ENCODE peak calls at places on chromosome 5, in seven cellular contexts. J, P, D, C, V, M and H are unnamed samples.

GRCh38 chr5:123874600-123875201 is 362.7 kb downstream of the CSNK1G3 start:
- DNase-seq in V (no peak), D (peak), J (no peak), M (no peak), C (no peak), P (peak), H (peak)

GRCh38 chr5:137470111-137470920 is 28.8 kb downstream of the SPOCK1 start:
- DNase-seq in D (no peak), C (no peak), P (peak), J (no peak), V (no peak), M (peak), H (peak)

GRCh38 chr5:71807909-71808308 is 88.8 kb downstream of the CARTPT start:
- DNase-seq in P (no peak), V (no peak), M (no peak), D (no peak), J (no peak), C (no peak), H (no peak)

GRCh38 chr5:34977934-34978616 is 48.7 kb downstream of the DNAJC21 start:
- DNase-seq in D (no peak), V (no peak), P (no peak), M (no peak), C (no peak), J (no peak), H (no peak)

GRCh38 chr5:88144219-88145040 is 124.2 kb downstream of the TMEM161B start:
- DNase-seq in P (no peak), V (no peak), C (no peak), D (peak), M (no peak), J (no peak), H (no peak)

GRCh38 chr5:172530406-172530805 is 76.1 kb upstream of the SH3PXD2B start:
- DNase-seq in C (no peak), J (no peak), M (no peak), P (no peak), V (no peak), D (no peak), H (no peak)

GRCh38 chr5:37182667-37183066 is 66.5 kb downstream of the CPLANE1 start:
- DNase-seq in D (no peak), C (no peak), J (no peak), V (no peak), P (no peak), M (no peak), H (no peak)

GRCh38 chr5:159392881-159393280 is 62.6 kb upstream of the IL12B start:
- DNase-seq in C (no peak), D (no peak), V (no peak), M (no peak), J (no peak), P (no peak), H (no peak)

GRCh38 chr5:156593546-156593945 is 256.5 kb upstream of the PPP1R2B start:
- DNase-seq in C (no peak), M (no peak), D (no peak), V (no peak), J (no peak), P (no peak), H (no peak)

GRCh38 chr5:172479034-172479783 is 24.9 kb upstream of the SH3PXD2B start:
- DNase-seq in D (peak), M (peak), V (peak), C (no peak), P (peak), J (peak), H (peak)

GRCh38 chr5:170501931-170502330 is 1.9 kb upstream of the KCNIP1 start:
- DNase-seq in C (no peak), V (no peak), D (no peak), M (no peak), P (no peak), J (no peak), H (no peak)

GRCh38 chr5:16564468-16564867 is 52.3 kb downstream of the RETREG1 start:
- DNase-seq in C (no peak), J (no peak), V (no peak), M (no peak), D (no peak), P (no peak), H (no peak)

GRCh38 chr5:55620781-55621180 is 86.0 kb upstream of the PLPP1 start:
- DNase-seq in P (no peak), D (no peak), M (no peak), C (no peak), V (no peak), J (no peak), H (no peak)

GRCh38 chr5:95617057-95617456 is 2.8 kb upstream of the GPR150 start:
- DNase-seq in D (no peak), C (no peak), P (no peak), J (no peak), M (no peak), V (no peak), H (no peak)

GRCh38 chr5:113091622-113092021 is 115.0 kb downstream of the DCP2 start:
- DNase-seq in V (no peak), D (no peak), M (no peak), C (no peak), J (no peak), P (no peak), H (no peak)

GRCh38 chr5:113089653-113090335 is 113.2 kb downstream of the DCP2 start:
- DNase-seq in V (no peak), P (no peak), C (no peak), J (no peak), D (no peak), M (no peak), H (peak)

GRCh38 chr5:113087994-113088519 is 111.5 kb downstream of the DCP2 start:
- DNase-seq in M (no peak), P (no peak), C (no peak), D (no peak), J (no peak), V (no peak), H (no peak)

GRCh38 chr5:113092683-113093082 is 116.1 kb downstream of the DCP2 start:
- DNase-seq in V (no peak), J (no peak), C (no peak), P (no peak), D (no peak), M (peak), H (no peak)

DNA sequence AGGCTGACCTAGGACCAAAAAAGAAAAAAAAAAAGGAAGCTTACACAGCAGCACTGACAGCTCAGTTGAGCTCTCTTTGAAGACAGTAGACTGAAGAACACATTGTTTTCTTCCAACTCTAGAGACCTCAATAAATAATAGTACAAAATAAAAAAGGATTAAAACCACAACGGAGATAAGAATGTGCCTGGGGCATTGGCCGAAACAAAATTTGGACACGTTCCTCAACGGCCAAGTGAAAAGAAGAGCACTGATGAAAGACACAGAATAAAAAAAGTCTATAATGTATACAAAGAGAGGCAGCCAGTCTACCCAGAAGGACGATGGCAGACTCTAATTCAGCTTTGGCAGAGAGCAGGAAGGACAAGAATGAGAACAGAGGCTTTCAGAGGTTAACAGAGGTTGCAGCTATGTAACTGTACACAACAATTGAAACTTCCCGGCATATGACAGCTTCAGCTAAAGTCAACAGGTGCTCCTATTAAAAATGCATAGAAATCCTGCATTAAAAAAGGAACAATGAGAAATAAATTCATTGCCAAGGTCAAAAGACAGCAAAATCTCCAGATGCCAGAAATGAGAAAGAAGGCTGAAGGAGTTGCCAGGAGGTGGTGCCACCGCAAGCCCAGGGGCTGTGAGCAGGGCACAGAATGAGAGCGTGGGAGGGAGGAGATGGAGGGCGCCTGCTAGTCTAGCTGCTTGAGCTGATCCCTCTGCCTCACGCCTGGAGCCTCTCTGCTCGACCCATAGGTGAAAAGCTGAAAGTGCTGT is 113.9 kb downstream of the DCP2 start:
- DNase-seq in M (no peak), P (no peak), D (no peak), J (no peak), C (no peak), V (no peak), H (no peak)
- TF ChIP-seq CTCF in M (no peak), P (no peak), D (no peak), J (no peak), C (no peak), V (no peak), H (no peak)

DNA sequence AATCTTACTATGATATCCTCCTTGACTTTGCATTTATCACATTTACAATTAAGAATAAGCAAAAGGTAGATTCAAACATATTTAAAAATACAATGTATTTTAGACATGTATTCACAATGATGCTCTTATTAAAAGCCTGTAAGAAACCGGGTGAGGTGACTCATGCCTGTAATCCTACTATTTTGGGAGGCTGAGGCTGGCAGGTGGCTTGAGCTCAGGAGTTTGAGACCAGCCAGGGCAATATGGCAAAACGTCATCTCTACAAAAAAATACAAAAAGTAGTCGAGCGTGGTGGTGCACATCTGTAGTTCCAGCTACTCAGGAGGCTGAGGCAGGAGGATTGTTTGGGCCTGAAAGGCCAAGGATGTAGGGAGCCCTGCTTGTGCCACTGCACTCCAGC is 618.4 kb downstream of the CDH18 start:
- DNase-seq in P (no peak), M (no peak), V (no peak), D (no peak), J (no peak), C (no peak), H (no peak)
- TF ChIP-seq CTCF in P (no peak), M (no peak), V (no peak), D (no peak), J (no peak), C (no peak), H (no peak)

GRCh38 chr5:75051217-75051751 is 1.1 kb downstream of the GCNT4 start:
- DNase-seq in D (no peak), C (no peak), J (peak), M (no peak), V (no peak), P (no peak), H (no peak)

GRCh38 chr5:75052461-75053285 is at the start of gene GCNT4:
- DNase-seq in J (peak), V (peak), P (no peak), D (peak), C (no peak), M (peak), H (peak)

GRCh38 chr5:75055727-75056144 is 3.4 kb upstream of the GCNT4 start:
- DNase-seq in M (no peak), P (no peak), D (no peak), C (no peak), J (no peak), V (no peak), H (peak)

GRCh38 chr5:75054110-75054930 is 2.0 kb upstream of the GCNT4 start:
- DNase-seq in M (peak), D (peak), V (peak), P (no peak), C (no peak), J (peak), H (peak)

DNA sequence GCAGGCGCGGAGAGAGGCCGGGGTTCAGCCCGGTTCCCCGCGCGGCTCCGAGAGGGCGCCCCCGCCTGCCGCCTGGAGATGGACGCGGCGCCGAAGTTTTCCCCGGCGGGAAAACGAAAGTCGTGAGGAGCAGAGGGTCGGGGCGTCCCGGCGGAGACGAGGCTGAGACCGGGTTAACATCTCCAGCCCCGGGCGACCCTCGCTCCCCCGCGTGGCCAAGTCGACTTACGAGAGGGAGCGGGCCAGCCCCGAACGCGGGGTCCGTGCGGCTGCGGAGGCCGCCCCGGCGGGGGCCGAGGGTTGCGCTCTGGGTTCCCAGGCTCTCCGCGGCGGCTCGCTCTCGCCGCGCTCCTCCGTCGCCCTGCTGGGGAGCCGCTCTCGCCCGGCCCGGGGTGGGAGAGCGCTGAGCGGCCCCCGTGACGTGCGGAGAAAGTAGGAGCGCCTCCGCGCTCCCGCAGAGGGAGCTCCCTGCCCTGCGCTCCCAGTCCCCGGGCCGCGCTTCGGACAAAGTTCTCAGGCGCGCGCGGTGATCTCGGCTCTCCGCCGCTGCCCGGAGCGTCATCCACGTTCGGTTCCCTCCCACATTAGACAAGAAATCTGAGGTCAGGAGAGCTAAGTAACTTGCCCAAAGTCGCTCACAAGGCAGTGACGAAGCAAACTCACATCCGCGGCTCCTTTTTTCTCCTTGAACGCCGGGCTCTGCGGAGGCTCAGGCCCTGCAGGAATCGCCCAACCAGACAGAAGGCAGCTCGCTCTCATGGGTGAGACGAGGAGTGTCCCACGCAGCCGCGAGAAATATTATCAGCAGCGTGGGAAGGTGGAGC is 1.1 kb upstream of the GCNT4 start:
- DNase-seq in V (peak), P (no peak), M (peak), J (peak), D (peak), C (no peak), H (peak)
- TF ChIP-seq CTCF in V (no peak), P (peak), M (no peak), J (no peak), D (peak), C (no peak), H (no peak)

DNA sequence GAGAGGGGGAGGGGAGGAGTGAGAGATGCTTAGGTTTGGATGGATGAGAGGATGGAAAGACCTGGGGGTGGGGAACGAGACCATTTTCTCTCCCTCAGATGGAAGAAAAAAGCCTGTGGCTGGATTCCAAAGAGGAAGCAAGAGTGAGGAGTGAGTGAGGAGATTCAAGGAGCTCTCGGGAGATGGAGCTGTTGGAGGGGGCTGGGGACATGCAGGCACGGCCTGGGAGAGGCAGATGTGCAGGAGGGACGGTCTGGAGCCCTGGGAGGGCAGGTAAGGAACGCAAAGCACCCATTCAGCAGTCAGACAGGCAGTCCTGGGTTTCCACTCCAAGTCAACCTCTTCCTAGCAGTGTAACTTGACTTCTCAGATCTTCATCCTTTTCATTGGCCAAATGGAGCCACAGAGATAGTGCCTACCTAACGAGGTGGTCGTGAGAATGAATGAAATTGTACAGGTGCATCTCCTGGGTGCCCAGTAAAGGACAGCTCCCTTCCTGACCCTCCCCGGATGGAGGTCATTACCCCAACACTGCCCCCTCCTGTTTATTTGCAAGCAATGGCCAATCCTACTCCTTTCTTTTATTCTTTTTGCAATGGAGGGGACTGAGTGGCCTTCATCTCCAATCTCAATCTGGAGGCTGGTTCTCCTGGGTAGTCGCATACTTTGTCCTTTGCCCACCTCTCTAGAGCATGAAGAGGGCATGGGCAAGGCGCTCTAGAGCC is 52.2 kb downstream of the PCDH1 start:
- DNase-seq in C (no peak), M (no peak), P (no peak), V (no peak), D (peak), J (no peak), H (no peak)
- TF ChIP-seq CTCF in C (no peak), M (no peak), P (peak), V (peak), D (peak), J (no peak), H (peak)

GRCh38 chr5:78649816-78650561 is 1.4 kb upstream of the LHFPL2 start:
- DNase-seq in V (no peak), M (no peak), P (no peak), D (no peak), J (no peak), C (no peak), H (peak)

GRCh38 chr5:78649220-78649700 is 688 bp upstream of the LHFPL2 start:
- DNase-seq in J (no peak), C (no peak), M (no peak), P (no peak), D (no peak), V (no peak), H (no peak)

GRCh38 chr5:78647411-78647818 is 1.2 kb downstream of the LHFPL2 start:
- DNase-seq in C (no peak), D (peak), M (peak), P (no peak), J (no peak), V (no peak), H (peak)

GRCh38 chr5:78648359-78649219 is at the start of gene LHFPL2:
- DNase-seq in D (peak), J (peak), C (peak), V (peak), P (no peak), M (peak), H (peak)

GRCh38 chr5:78647838-78648358 is 674 bp downstream of the LHFPL2 start:
- DNase-seq in P (no peak), J (peak), M (peak), V (peak), C (no peak), D (peak), H (peak)
- TF ChIP-seq CTCF in P (peak), J (no peak), M (no peak), V (peak), C (no peak), D (no peak), H (peak)

GRCh38 chr5:116025831-116026230 is 6.4 kb upstream of the ARL14EPL start:
- DNase-seq in J (no peak), P (no peak), C (no peak), M (no peak), V (no peak), D (no peak), H (no peak)

DNA sequence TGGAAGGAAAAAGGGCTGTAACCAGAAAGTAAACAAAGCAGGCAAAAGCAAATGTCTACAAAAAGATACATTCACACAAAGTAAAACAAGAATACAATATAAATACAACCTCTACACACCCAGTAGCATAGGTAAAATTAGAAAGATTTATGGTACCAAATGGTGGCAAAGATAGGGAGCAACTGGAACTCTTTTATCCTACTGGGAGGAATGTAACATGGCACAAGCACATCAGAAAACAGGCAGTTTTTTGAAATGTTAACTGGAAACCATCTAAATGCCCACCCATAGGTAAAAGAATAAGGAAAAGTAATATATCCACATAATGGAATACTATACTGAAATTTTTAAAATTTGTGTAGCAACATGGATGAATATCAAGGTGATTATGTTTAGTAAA is 8.7 kb upstream of the ARL14EPL start:
- DNase-seq in C (no peak), P (no peak), V (no peak), D (no peak), J (no peak), M (no peak), H (no peak)
- TF ChIP-seq CTCF in C (no peak), P (peak), V (no peak), D (peak), J (no peak), M (no peak), H (peak)

GRCh38 chr5:168916266-168916665 is 337.1 kb upstream of the PANK3 start:
- DNase-seq in J (no peak), C (no peak), P (no peak), D (peak), V (no peak), M (peak), H (peak)
- TF ChIP-seq CTCF in J (no peak), C (no peak), P (no peak), D (no peak), V (no peak), M (no peak), H (no peak)

DNA sequence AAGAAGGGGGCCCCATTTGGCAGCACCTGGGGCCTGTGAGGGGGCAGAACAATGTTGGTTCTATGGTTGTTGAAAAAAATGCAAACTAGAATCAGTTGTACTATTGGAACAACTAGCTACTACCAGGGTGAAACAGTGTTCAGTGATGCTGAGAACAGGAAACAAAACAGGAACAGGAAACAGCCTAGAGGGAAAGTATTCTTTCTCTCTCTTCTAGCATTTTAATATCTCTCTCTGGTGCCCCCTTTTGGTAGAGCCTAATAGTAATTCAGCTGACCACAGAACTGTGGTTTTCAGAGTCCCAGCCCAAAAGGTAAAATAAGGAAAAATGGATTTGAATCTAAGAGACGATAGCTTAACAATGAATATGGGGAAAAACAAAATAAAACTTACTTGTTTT is 138.0 kb upstream of the KCNN2 start:
- DNase-seq in M (no peak), P (no peak), V (no peak), D (no peak), J (no peak), C (no peak), H (peak)
- TF ChIP-seq CTCF in M (peak), P (peak), V (peak), D (peak), J (no peak), C (no peak), H (peak)